ENCODE peak calls at places on chromosomes 13 and 19, in four cellular contexts. One of them, this sample, is unnamed.

GRCh38 chr13:34587586-34587985 is 354.5 kb upstream of the NBEA start:
- DNase-seq in stimulated activated CD4-positive, alpha-beta T cell treated with anti-CD3 and anti-CD28 coated beads, Interleukin-15, amount 100 ng/mL, for 24 hours: no peak
- DNase-seq in dorsolateral prefrontal cortex: no peak
- DNase-seq in fibroblast of the aortic adventitia: no peak
- DNase-seq in this sample: no peak

GRCh38 chr13:23987331-23987730 is 90.0 kb upstream of the C1QTNF9B start:
- DNase-seq in stimulated activated CD4-positive, alpha-beta T cell treated with anti-CD3 and anti-CD28 coated beads, Interleukin-15, amount 100 ng/mL, for 24 hours: no peak
- DNase-seq in dorsolateral prefrontal cortex: no peak
- DNase-seq in fibroblast of the aortic adventitia: peak
- DNase-seq in this sample: no peak

GRCh38 chr19:46727757-46728156 is 10.8 kb upstream of the PRKD2 start:
- DNase-seq in stimulated activated CD4-positive, alpha-beta T cell treated with anti-CD3 and anti-CD28 coated beads, Interleukin-15, amount 100 ng/mL, for 24 hours: no peak
- DNase-seq in dorsolateral prefrontal cortex: no peak
- DNase-seq in fibroblast of the aortic adventitia: no peak
- DNase-seq in this sample: no peak

GRCh38 chr19:38654478-38655079 is 7.1 kb downstream of the ACTN4 start:
- DNase-seq in stimulated activated CD4-positive, alpha-beta T cell treated with anti-CD3 and anti-CD28 coated beads, Interleukin-15, amount 100 ng/mL, for 24 hours: no peak
- DNase-seq in dorsolateral prefrontal cortex: no peak
- DNase-seq in fibroblast of the aortic adventitia: no peak
- DNase-seq in this sample: no peak

GRCh38 chr19:19900124-19900523 is 622 bp upstream of the ZNF93 start:
- DNase-seq in stimulated activated CD4-positive, alpha-beta T cell treated with anti-CD3 and anti-CD28 coated beads, Interleukin-15, amount 100 ng/mL, for 24 hours: peak
- DNase-seq in dorsolateral prefrontal cortex: no peak
- DNase-seq in fibroblast of the aortic adventitia: peak
- DNase-seq in this sample: no peak

GRCh38 chr19:32063601-32064000 is 281.8 kb upstream of the ZNF507 start:
- DNase-seq in stimulated activated CD4-positive, alpha-beta T cell treated with anti-CD3 and anti-CD28 coated beads, Interleukin-15, amount 100 ng/mL, for 24 hours: no peak
- DNase-seq in dorsolateral prefrontal cortex: no peak
- DNase-seq in fibroblast of the aortic adventitia: no peak
- DNase-seq in this sample: no peak

GRCh38 chr19:35719402-35720162 is 1.8 kb downstream of the KMT2B start:
- DNase-seq in stimulated activated CD4-positive, alpha-beta T cell treated with anti-CD3 and anti-CD28 coated beads, Interleukin-15, amount 100 ng/mL, for 24 hours: no peak
- DNase-seq in dorsolateral prefrontal cortex: no peak
- DNase-seq in fibroblast of the aortic adventitia: no peak
- DNase-seq in this sample: no peak

GRCh38 chr19:35846038-35846668 is 6.2 kb downstream of the NPHS1 start:
- DNase-seq in stimulated activated CD4-positive, alpha-beta T cell treated with anti-CD3 and anti-CD28 coated beads, Interleukin-15, amount 100 ng/mL, for 24 hours: no peak
- DNase-seq in dorsolateral prefrontal cortex: no peak
- DNase-seq in fibroblast of the aortic adventitia: no peak
- DNase-seq in this sample: no peak

GRCh38 chr19:7710616-7711015 is 8.7 kb upstream of the FCER2 start:
- DNase-seq in stimulated activated CD4-positive, alpha-beta T cell treated with anti-CD3 and anti-CD28 coated beads, Interleukin-15, amount 100 ng/mL, for 24 hours: no peak
- DNase-seq in dorsolateral prefrontal cortex: no peak
- DNase-seq in fibroblast of the aortic adventitia: no peak
- DNase-seq in this sample: no peak

GRCh38 chr19:54653181-54653809 is 9.5 kb upstream of the LILRB4 start:
- DNase-seq in stimulated activated CD4-positive, alpha-beta T cell treated with anti-CD3 and anti-CD28 coated beads, Interleukin-15, amount 100 ng/mL, for 24 hours: no peak
- DNase-seq in dorsolateral prefrontal cortex: no peak
- DNase-seq in fibroblast of the aortic adventitia: peak
- DNase-seq in this sample: no peak

GRCh38 chr19:35109395-35110112 is 6.1 kb upstream of the FXYD3 start:
- DNase-seq in stimulated activated CD4-positive, alpha-beta T cell treated with anti-CD3 and anti-CD28 coated beads, Interleukin-15, amount 100 ng/mL, for 24 hours: no peak
- DNase-seq in dorsolateral prefrontal cortex: no peak
- DNase-seq in fibroblast of the aortic adventitia: no peak
- DNase-seq in this sample: no peak

GRCh38 chr19:39407644-39408391 is 1.2 kb downstream of the ZFP36 start:
- DNase-seq in stimulated activated CD4-positive, alpha-beta T cell treated with anti-CD3 and anti-CD28 coated beads, Interleukin-15, amount 100 ng/mL, for 24 hours: peak
- DNase-seq in dorsolateral prefrontal cortex: no peak
- DNase-seq in fibroblast of the aortic adventitia: peak
- DNase-seq in this sample: peak

GRCh38 chr19:54248016-54248601 is 5.5 kb upstream of the LILRA6 start:
- DNase-seq in stimulated activated CD4-positive, alpha-beta T cell treated with anti-CD3 and anti-CD28 coated beads, Interleukin-15, amount 100 ng/mL, for 24 hours: peak
- DNase-seq in dorsolateral prefrontal cortex: no peak
- DNase-seq in fibroblast of the aortic adventitia: no peak
- DNase-seq in this sample: peak

GRCh38 chr13:36778083-36778671 is 40.8 kb upstream of the RFXAP start:
- DNase-seq in stimulated activated CD4-positive, alpha-beta T cell treated with anti-CD3 and anti-CD28 coated beads, Interleukin-15, amount 100 ng/mL, for 24 hours: no peak
- DNase-seq in dorsolateral prefrontal cortex: no peak
- DNase-seq in fibroblast of the aortic adventitia: peak
- DNase-seq in this sample: no peak

GRCh38 chr13:20129076-20129475 is 31.8 kb downstream of the GJA3 start:
- DNase-seq in stimulated activated CD4-positive, alpha-beta T cell treated with anti-CD3 and anti-CD28 coated beads, Interleukin-15, amount 100 ng/mL, for 24 hours: no peak
- DNase-seq in dorsolateral prefrontal cortex: no peak
- DNase-seq in fibroblast of the aortic adventitia: no peak
- DNase-seq in this sample: no peak

GRCh38 chr13:113907637-113908617 is 44.1 kb upstream of the GAS6 start:
- DNase-seq in stimulated activated CD4-positive, alpha-beta T cell treated with anti-CD3 and anti-CD28 coated beads, Interleukin-15, amount 100 ng/mL, for 24 hours: no peak
- DNase-seq in dorsolateral prefrontal cortex: no peak
- DNase-seq in fibroblast of the aortic adventitia: peak
- DNase-seq in this sample: no peak

GRCh38 chr19:17370026-17370587 is 7.0 kb downstream of the PLVAP start:
- DNase-seq in stimulated activated CD4-positive, alpha-beta T cell treated with anti-CD3 and anti-CD28 coated beads, Interleukin-15, amount 100 ng/mL, for 24 hours: no peak
- DNase-seq in dorsolateral prefrontal cortex: no peak
- DNase-seq in fibroblast of the aortic adventitia: peak
- DNase-seq in this sample: no peak

GRCh38 chr13:51218691-51219090 is 3.5 kb upstream of the FAM124A start:
- DNase-seq in stimulated activated CD4-positive, alpha-beta T cell treated with anti-CD3 and anti-CD28 coated beads, Interleukin-15, amount 100 ng/mL, for 24 hours: no peak
- DNase-seq in dorsolateral prefrontal cortex: no peak
- DNase-seq in fibroblast of the aortic adventitia: no peak
- DNase-seq in this sample: no peak

GRCh38 chr13:40113644-40114304 is 458.3 kb downstream of the COG6 start:
- DNase-seq in stimulated activated CD4-positive, alpha-beta T cell treated with anti-CD3 and anti-CD28 coated beads, Interleukin-15, amount 100 ng/mL, for 24 hours: no peak
- DNase-seq in dorsolateral prefrontal cortex: no peak
- DNase-seq in fibroblast of the aortic adventitia: peak
- DNase-seq in this sample: no peak

This sample was measured in activated naive CD4-positive, alpha-beta T cell treated with anti-CD3 and anti-CD28 coated beads for 36 hours.